ENCODE peak calls at places on chromosome 17, in six cellular contexts. H, V, R, C, N and G are unnamed samples.

GRCh38 chr17:32819035-32819434 is 57.9 kb downstream of the MYO1D start:
- DNase-seq in H (no peak), V (no peak), R (no peak), C (no peak), N (no peak), G (no peak)

GRCh38 chr17:40909755-40910154 is 24.7 kb upstream of the KRT20 start:
- DNase-seq in H (no peak), V (no peak), R (no peak), C (no peak), N (no peak), G (no peak)

GRCh38 chr17:82960419-82961271 is 118.8 kb upstream of the METRNL start:
- DNase-seq in H (peak; percentile 63), V (no peak), R (no peak), C (no peak), N (no peak), G (no peak)

GRCh38 chr17:81513669-81514484 is 1.3 kb upstream of the ACTG1 start:
- DNase-seq in H (peak; percentile 86), V (no peak), R (peak; percentile 75), C (peak; percentile 84), N (peak; percentile 66), G (no peak)

GRCh38 chr17:40686192-40686591 is 17.4 kb downstream of the KRT24 start:
- DNase-seq in H (no peak), V (no peak), R (no peak), C (no peak), N (no peak), G (no peak)

GRCh38 chr17:8832711-8833352 is 33.7 kb upstream of the MFSD6L start:
- DNase-seq in H (no peak), V (no peak), R (peak; percentile 75), C (peak; percentile 85), N (peak; percentile 50), G (no peak)

GRCh38 chr17:81509687-81510523 is 2.7 kb downstream of the ACTG1 start:
- DNase-seq in H (no peak), V (no peak), R (no peak), C (no peak), N (peak; percentile 44), G (no peak)

GRCh38 chr17:79047923-79048825 is 24.2 kb downstream of the C1QTNF1 start:
- DNase-seq in H (peak; percentile 65), V (no peak), R (no peak), C (no peak), N (no peak), G (no peak)

GRCh38 chr17:15744885-15745284 is 12.8 kb downstream of the TBC1D26 start:
- DNase-seq in H (no peak), V (no peak), R (no peak), C (peak; percentile 17), N (no peak), G (no peak)

GRCh38 chr17:36132421-36132831 is 28.8 kb downstream of the CCL4 start:
- DNase-seq in H (no peak), V (no peak), R (no peak), C (no peak), N (peak; percentile 66), G (no peak)

GRCh38 chr17:9987779-9988585 is 82.9 kb upstream of the RCVRN start:
- DNase-seq in H (no peak), V (no peak), R (peak; percentile 55), C (peak; percentile 68), N (peak; percentile 65), G (no peak)

GRCh38 chr17:6374271-6374691 is 60.6 kb downstream of the AIPL1 start:
- DNase-seq in H (no peak), V (no peak), R (no peak), C (peak; percentile 35), N (no peak), G (no peak)

GRCh38 chr17:1766382-1767135 is 4.7 kb downstream of the SERPINF1 start:
- DNase-seq in H (no peak), V (no peak), R (no peak), C (no peak), N (no peak), G (no peak)

GRCh38 chr17:16989953-16990860 is 18.3 kb upstream of the TNFRSF13B start:
- DNase-seq in H (no peak), V (no peak), R (no peak), C (no peak), N (no peak), G (no peak)

GRCh38 chr17:77444653-77445029 is 303.9 kb downstream of the SEC14L1 start:
- DNase-seq in H (no peak), V (no peak), R (no peak), C (no peak), N (no peak), G (no peak)

GRCh38 chr17:57004944-57005579 is 27.1 kb downstream of the SCPEP1 start:
- DNase-seq in H (no peak), V (no peak), R (no peak), C (peak; percentile 62), N (peak; percentile 64), G (no peak)

GRCh38 chr17:58318627-58319180 is 9.9 kb downstream of the TSPOAP1 start:
- DNase-seq in H (peak; percentile 30), V (no peak), R (no peak), C (no peak), N (peak; percentile 6), G (peak; percentile 29)

GRCh38 chr17:43418441-43419374 is 19.9 kb downstream of the ARL4D start:
- DNase-seq in H (no peak), V (no peak), R (no peak), C (peak; percentile 8), N (no peak), G (no peak)

GRCh38 chr17:19534562-19535149 is 1.0 kb downstream of the SLC47A1 start:
- DNase-seq in H (peak; percentile 58), V (no peak), R (no peak), C (no peak), N (no peak), G (no peak)

GRCh38 chr17:16484445-16485169 is 7.4 kb downstream of the LRRC75A start:
- DNase-seq in H (no peak), V (no peak), R (no peak), C (peak; percentile 40), N (no peak), G (no peak)

GRCh38 chr17:56733833-56734232 is 99.9 kb downstream of the C17orf67 start:
- DNase-seq in H (no peak), V (no peak), R (no peak), C (no peak), N (no peak), G (no peak)

GRCh38 chr17:62899349-62899748 is 66.7 kb upstream of the TANC2 start:
- DNase-seq in H (peak; percentile 73), V (no peak), R (no peak), C (no peak), N (no peak), G (peak; percentile 89)

GRCh38 chr17:77572851-77573250 is 385.7 kb upstream of the TNRC6C start:
- DNase-seq in H (peak; percentile 25), V (no peak), R (no peak), C (no peak), N (no peak), G (no peak)

GRCh38 chr17:50541916-50542688 is 4.9 kb upstream of the SPATA20 start:
- DNase-seq in H (peak; percentile 94), V (peak; percentile 52), R (peak; percentile 90), C (peak; percentile 94), N (peak; percentile 91), G (peak; percentile 76)
- TF ChIP-seq CTCF in H (peak; percentile 36), V (peak; percentile 32), R (no peak), C (no peak), N (peak; percentile 57), G (peak; percentile 29)

GRCh38 chr17:45314761-45315549 is 1.9 kb downstream of the MAP3K14 start:
- DNase-seq in H (no peak), V (no peak), R (no peak), C (no peak), N (peak; percentile 75), G (no peak)

GRCh38 chr17:45318561-45319230 is 1.9 kb upstream of the MAP3K14 start:
- DNase-seq in H (no peak), V (no peak), R (no peak), C (no peak), N (no peak), G (no peak)

GRCh38 chr17:45317113-45317820 is 447 bp upstream of the MAP3K14 start:
- DNase-seq in H (peak; percentile 100), V (peak; percentile 99), R (peak; percentile 99), C (peak; percentile 100), N (peak; percentile 100), G (peak; percentile 99)

GRCh38 chr17:45315583-45316270 is 1.1 kb downstream of the MAP3K14 start:
- DNase-seq in H (no peak), V (no peak), R (no peak), C (no peak), N (no peak), G (no peak)

GRCh38 chr17:45316271-45317112 is at the start of gene MAP3K14:
- DNase-seq in H (peak; percentile 92), V (peak; percentile 30), R (peak; percentile 70), C (peak; percentile 79), N (peak; percentile 83), G (peak; percentile 73)
- TF ChIP-seq CTCF in H (no peak), V (peak; percentile 38), R (no peak), C (no peak), N (no peak), G (peak; percentile 18)

GRCh38 chr17:75854111-75854748 is 905 bp downstream of the WBP2 start:
- DNase-seq in H (no peak), V (no peak), R (no peak), C (no peak), N (peak; percentile 17), G (no peak)

GRCh38 chr17:75854881-75855309 is 240 bp downstream of the WBP2 start:
- DNase-seq in H (peak; percentile 82), V (peak; percentile 39), R (no peak), C (no peak), N (no peak), G (no peak)

GRCh38 chr17:75853410-75853809 is 1.7 kb downstream of the WBP2 start:
- DNase-seq in H (no peak), V (no peak), R (no peak), C (no peak), N (no peak), G (no peak)

GRCh38 chr17:75856062-75856681 is 1.0 kb upstream of the WBP2 start:
- DNase-seq in H (no peak), V (no peak), R (no peak), C (no peak), N (no peak), G (no peak)

DNA sequence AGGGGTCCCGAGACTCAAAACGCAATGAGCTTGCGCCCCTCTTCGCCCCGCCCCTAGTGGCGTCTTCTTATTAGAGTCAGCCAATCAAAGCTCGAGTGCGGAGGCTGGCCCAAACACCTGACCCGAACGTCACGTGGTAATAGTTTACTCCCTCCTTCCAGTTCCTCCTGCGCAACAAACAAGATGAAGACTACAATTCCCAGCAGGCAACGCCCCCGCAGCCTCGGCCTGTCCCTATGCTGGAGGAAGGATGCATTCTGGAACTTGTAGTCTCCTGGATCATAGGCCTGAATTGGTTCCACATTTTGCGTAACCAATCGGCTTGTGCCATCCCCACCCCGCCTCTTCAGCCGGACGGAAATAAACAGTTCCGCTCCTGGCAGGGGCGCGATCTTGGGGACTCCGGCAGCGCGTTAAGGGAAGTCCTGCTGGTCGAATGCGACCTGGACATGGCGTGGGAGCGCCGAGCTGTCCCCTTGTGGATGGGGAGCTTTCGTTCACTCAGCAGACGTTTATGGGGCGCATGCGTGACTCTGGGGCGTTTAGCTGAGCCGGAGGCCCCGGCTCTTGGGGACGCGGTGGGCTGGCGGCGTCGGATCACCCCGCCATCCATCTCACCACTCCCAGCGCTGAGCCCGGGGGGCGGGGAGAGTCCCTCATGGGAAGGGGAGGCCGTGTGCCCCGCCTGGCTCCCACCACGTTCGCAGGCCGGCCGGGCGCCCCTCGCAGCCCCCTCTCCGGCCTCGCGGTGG is at the start of gene WBP2:
- DNase-seq in H (peak; percentile 98), V (peak; percentile 93), R (peak; percentile 94), C (peak; percentile 100), N (peak; percentile 97), G (peak; percentile 99)
- TF ChIP-seq CTCF in H (peak; percentile 51), V (no peak), R (peak; percentile 57), C (no peak), N (peak; percentile 64), G (peak; percentile 34)

GRCh38 chr17:67559381-67559966 is 158.3 kb upstream of the NOL11 start:
- DNase-seq in H (no peak), V (no peak), R (no peak), C (peak; percentile 57), N (peak; percentile 14), G (no peak)
- TF ChIP-seq CTCF in H (peak; percentile 47), V (no peak), R (no peak), C (peak; percentile 71), N (peak; percentile 33), G (no peak)